ENCODE peak calls at places on chromosomes 1 and 21, in eight cellular contexts. B is H7; A is CD8-positive, alpha-beta memory T cell; T is H1; K is thyroid gland; R is CD8-positive, alpha-beta T cell; C is psoas muscle; F is lung. E is an unnamed sample. For H3K27me3, the result is how much of the 10 kb centered on the place peaks cover.

GRCh38 chr1:147721711-147722110 is 38.7 kb downstream of the GJA5 start:
- DNase-seq in R (no peak), B (no peak), A (no peak), K (no peak), C (no peak), F (no peak), T (no peak), E (no peak)

GRCh38 chr1:156963621-156964020 is 43.2 kb downstream of the LRRC71 start:
- DNase-seq in C (no peak), K (no peak), R (peak), T (no peak), A (peak), B (no peak), F (peak), E (peak)

GRCh38 chr21:28865488-28866186 is 127.0 kb downstream of the LTN1 start:
- DNase-seq in C (no peak), K (no peak), F (no peak), A (no peak), R (no peak), T (no peak), B (no peak), E (no peak)

GRCh38 chr1:5968161-5968736 is 24.0 kb downstream of the NPHP4 start:
- DNase-seq in F (no peak), B (no peak), C (no peak), R (no peak), K (no peak), T (no peak), A (no peak), E (no peak)

GRCh38 chr1:59290173-59290954 is 6.5 kb upstream of the FGGY start:
- DNase-seq in T (peak), F (peak), A (no peak), K (peak), C (peak), B (peak), R (no peak), E (peak)

GRCh38 chr1:27299385-27300252 is 22.3 kb upstream of the TMEM222 start:
- DNase-seq in T (no peak), B (peak), F (peak), A (no peak), C (peak), R (no peak), K (peak), E (peak)

GRCh38 chr21:22575165-22575584 is 1577.0 kb downstream of the NCAM2 start:
- DNase-seq in T (peak), K (no peak), C (no peak), F (no peak), R (no peak), A (no peak), B (peak), E (no peak)

GRCh38 chr1:24874056-24874455 is 56.0 kb downstream of the RUNX3 start:
- DNase-seq in A (no peak), F (no peak), C (no peak), T (no peak), K (no peak), B (no peak), R (no peak), E (peak)

GRCh38 chr1:95475686-95476457 is 241.9 kb downstream of the RWDD3 start:
- DNase-seq in A (no peak), R (no peak), B (no peak), K (no peak), F (no peak), T (no peak), C (no peak), E (no peak)

GRCh38 chr1:50416553-50417453 is 6.4 kb downstream of the DMRTA2 start:
- DNase-seq in R (no peak), K (no peak), C (no peak), A (no peak), T (no peak), F (no peak), B (peak), E (no peak)

GRCh38 chr1:18109756-18110597 is 2.4 kb downstream of the IGSF21 start:
- DNase-seq in B (peak), R (no peak), F (no peak), A (no peak), K (peak), C (peak), T (peak), E (peak)

GRCh38 chr1:67888707-67889106 is 55.4 kb upstream of the GNG12 start:
- DNase-seq in R (no peak), B (peak), A (no peak), K (no peak), C (no peak), F (no peak), T (no peak), E (no peak)

GRCh38 chr1:152517237-152517811 is 3.0 kb downstream of the CRCT1 start:
- DNase-seq in A (no peak), B (no peak), F (no peak), C (no peak), T (no peak), K (no peak), R (no peak), E (no peak)

GRCh38 chr21:41367598-41368360 is 6.0 kb downstream of the MX2 start:
- DNase-seq in C (no peak), F (no peak), T (no peak), R (no peak), A (peak), B (no peak), K (no peak), E (no peak)

GRCh38 chr1:4108341-4108740 is 208.3 kb upstream of the C1orf174 start:
- DNase-seq in K (no peak), T (no peak), A (no peak), R (no peak), C (peak), F (no peak), B (no peak), E (no peak)

GRCh38 chr1:4105300-4105880 is 205.3 kb upstream of the C1orf174 start:
- DNase-seq in R (no peak), F (no peak), B (no peak), K (no peak), T (no peak), C (peak), A (peak), E (no peak)

GRCh38 chr1:4108741-4109625 is 208.9 kb upstream of the C1orf174 start:
- DNase-seq in B (no peak), T (no peak), C (peak), R (no peak), K (no peak), F (no peak), A (peak), E (no peak)

GRCh38 chr1:4106731-4107130 is 206.7 kb upstream of the C1orf174 start:
- DNase-seq in R (no peak), T (no peak), A (peak), K (no peak), B (no peak), F (no peak), C (no peak), E (no peak)

GRCh38 chr1:4107291-4107690 is 207.2 kb upstream of the C1orf174 start:
- DNase-seq in A (peak), T (no peak), C (no peak), R (no peak), F (no peak), K (no peak), B (no peak), E (no peak)
- H3K27me3 ChIP-seq in A (under half), T (under half), C (under half), R (under half), F (under half), K (under half), B (under half), E (under half)

DNA sequence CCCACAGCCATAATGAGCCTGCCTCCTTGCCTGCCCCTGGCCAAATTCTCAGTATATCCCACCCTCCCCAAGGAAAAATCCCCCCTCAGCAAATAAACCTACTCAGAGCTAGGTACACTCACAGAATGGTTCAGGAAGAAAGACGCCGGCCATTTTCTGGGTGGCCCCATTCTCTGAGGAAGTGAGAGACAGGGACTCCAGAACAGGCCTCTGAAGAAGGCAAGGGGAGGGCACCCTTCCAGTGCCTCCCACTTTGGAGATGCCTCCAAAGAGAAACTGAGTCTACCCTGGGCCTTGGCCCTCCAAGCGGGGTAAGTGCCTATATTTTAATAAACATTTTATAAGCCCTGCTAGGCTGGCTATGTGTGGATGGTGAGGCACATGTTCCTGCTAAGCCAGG is 2.3 kb downstream of the PACC1 start:
- DNase-seq in F (no peak), R (no peak), C (no peak), B (no peak), A (no peak), K (no peak), T (no peak), E (no peak)
- H3K27me3 ChIP-seq in F (under half), R (under half), C (under half), B (under half), A (under half), K (under half), T (under half), E (under half)

DNA sequence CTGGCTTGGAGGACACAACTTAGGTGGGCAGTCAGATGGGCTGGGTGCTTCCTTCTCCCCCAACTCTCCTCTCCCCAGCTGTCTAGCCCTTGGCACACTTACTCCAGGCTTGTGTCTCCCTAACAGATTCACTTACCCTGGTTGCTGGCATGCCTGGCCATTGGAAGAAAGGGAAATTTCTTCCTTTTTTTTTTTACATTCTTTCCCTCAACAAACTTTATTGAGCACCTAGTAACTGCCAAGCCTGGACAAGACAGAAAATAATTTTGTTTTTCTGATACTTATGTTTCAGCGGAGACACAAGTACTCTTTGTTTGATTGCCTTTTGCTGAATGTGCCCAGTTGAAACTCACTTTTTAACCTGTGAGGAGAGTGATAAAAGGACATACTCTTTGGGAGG is 144.3 kb upstream of the KCNJ6 start:
- DNase-seq in K (no peak), B (no peak), C (no peak), R (no peak), A (no peak), T (no peak), F (no peak), E (no peak)
- H3K27me3 ChIP-seq in K (under half), B (under half), C (under half), R (under half), A (under half), T (under half), F (under half), E (under half)

DNA sequence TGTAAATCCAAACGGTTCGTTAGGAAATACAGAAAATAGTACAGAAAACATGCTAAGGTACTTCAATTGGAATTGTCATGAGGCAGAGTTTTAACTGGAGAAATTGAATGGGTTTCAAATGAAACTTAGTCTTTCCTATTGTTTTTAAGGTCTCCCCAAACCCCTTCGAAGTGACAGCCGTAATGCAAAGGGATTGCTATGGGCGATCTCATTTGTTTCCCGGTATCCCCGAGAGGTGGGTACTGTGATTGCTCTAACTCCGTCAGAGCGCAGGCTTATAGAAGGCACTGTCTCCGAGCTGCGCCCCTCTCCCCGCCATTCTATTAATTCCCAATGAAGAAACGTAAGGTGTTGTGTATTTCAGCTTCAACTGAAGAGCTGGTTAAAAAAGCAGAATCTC is 22.0 kb upstream of the RNF187 start:
- DNase-seq in A (no peak), C (no peak), F (no peak), B (no peak), T (no peak), R (no peak), K (no peak), E (no peak)
- H3K27me3 ChIP-seq in A (under half), C (under half), F (under half), B (under half), T (under half), R (under half), K (under half), E (under half)

GRCh38 chr21:16011719-16012118 is 281.9 kb downstream of the USP25 start:
- DNase-seq in T (no peak), R (no peak), K (no peak), F (no peak), A (no peak), C (no peak), B (no peak), E (no peak)
- H3K27me3 ChIP-seq in T (under half), R (under half), K (under half), F (under half), A (under half), C (under half), B (under half), E (under half)

DNA sequence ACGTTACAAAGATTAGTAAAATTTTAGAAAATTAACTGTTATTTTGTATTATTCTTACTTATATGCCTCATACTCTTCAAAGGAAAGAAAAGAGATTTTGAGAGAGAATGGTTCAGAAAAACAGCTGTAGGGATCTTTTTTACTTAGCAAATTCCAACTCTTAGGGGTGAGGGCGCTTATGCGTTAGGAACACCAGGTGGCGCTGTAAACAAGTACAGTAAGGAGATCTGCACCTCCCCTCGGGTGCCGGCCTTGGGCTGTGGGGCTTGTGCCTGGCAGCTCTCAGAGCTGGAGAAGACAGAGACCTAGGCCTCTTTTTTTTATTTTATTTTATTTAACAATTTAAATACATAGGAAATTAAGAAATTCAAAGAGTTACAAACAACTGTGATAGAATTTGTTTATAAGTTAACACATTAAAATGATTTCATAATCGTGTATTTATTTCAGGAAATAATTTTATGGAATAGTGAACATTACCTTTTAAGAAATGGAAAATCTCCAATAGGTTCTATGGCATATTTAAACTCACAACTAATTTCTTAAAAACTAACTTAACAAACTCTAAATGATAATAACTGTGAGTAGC is 32.6 kb downstream of the UTP25 start:
- DNase-seq in T (no peak), R (peak), A (peak), C (peak), F (peak), K (peak), B (peak), E (peak)
- H3K27me3 ChIP-seq in T (under half), R (under half), A (under half), C (under half), F (under half), K (under half), B (under half), E (under half)

GRCh38 chr1:22291494-22291893 is 148.6 kb upstream of the WNT4 start:
- DNase-seq in F (no peak), K (no peak), C (no peak), A (no peak), R (no peak), B (peak), T (no peak), E (no peak)

GRCh38 chr1:22291057-22291456 is 148.2 kb upstream of the WNT4 start:
- DNase-seq in K (no peak), T (no peak), B (no peak), A (no peak), F (no peak), R (no peak), C (no peak), E (no peak)

GRCh38 chr1:22290157-22290556 is 147.3 kb upstream of the WNT4 start:
- DNase-seq in T (no peak), B (peak), K (no peak), A (no peak), R (no peak), F (no peak), C (no peak), E (no peak)

GRCh38 chr1:22290611-22291010 is 147.7 kb upstream of the WNT4 start:
- DNase-seq in C (no peak), A (no peak), R (no peak), B (peak), K (no peak), F (no peak), T (no peak), E (no peak)

DNA sequence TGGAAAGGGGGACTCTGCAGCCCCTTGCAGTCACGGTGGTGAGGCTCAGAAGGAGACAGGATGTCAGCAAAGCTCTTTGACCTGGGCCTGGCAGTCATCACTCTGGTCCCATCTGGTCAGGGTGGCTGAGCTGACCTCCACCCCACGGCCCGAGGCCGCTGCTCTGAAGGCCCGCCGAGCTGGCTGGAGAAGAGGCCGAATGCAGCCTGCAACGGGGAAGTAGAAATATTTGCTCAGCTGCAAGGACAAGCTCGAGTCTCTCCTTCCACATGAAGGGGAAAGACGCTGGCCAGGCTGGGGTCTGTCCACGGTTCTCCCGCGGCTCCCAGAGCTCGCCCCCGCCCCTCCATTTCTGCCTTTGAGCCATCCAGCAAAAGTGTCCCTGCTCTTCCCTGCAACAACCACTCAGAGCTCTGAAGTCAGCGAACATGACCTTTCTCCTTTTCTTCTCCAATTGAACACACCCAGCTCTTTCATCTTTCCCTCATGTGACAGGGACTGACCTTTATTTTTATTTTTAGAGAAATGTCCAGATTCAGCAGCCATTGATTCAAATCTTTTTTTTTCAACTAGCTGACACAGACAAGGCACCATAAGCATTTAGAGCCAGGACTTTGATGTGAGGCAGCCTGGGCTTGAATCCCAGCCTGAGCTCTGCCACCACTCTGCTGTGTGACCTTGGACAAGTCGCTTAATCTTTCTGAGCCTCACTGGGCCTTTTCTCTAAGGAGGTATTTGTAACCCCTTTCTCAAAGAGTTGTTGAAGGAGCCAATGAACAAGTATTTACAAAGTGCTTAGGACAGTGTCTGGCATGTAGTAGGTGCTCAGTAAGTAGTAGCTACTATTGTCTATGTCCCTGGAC is 149.3 kb upstream of the WNT4 start:
- DNase-seq in R (no peak), T (no peak), C (no peak), B (peak), F (no peak), K (no peak), A (no peak), E (no peak)
- H3K27me3 ChIP-seq in R (under half), T (under half), C (under half), B (under half), F (under half), K (under half), A (under half), E (under half)

E was measured in colonic mucosa.